ENCODE peak calls at places on chromosome 19, in five cellular contexts. P is activated naive CD4-positive, alpha-beta T cell treated with anti-CD3 and anti-CD28 coated beads, Interleukin-2, amount 50 U/mL, for 16 hours; F is activated T-helper 1 cell treated with anti-CD3 and anti-CD28 coated beads, Interleukin-12 subunit alpha, Interleukin-12 subunit beta, Interleukin-2, Interleukin-4 antibody, amounts not matched to agents 30 ng/mL and 10 ng/mL and 1 ng/mL, durations not matched to agents 14 hours and 24 hours and 36 hours; U is COLO829; T is M059J. L is an unnamed sample.
A peak's percentile ranks its signal among the peaks of the same experiment; 100 is the strongest.

GRCh38 chr19:7596191-7596937 is 701 bp downstream of the CAMSAP3 start:
- DNase-seq in P (no peak), F (no peak), U (no peak), T (no peak), L (no peak)

GRCh38 chr19:584240-585001 is 5.3 kb upstream of the HCN2 start:
- DNase-seq in P (peak; percentile 66), F (peak; percentile 44), U (no peak), T (peak; percentile 20), L (peak; percentile 80)

GRCh38 chr19:1470864-1471513 is 8.0 kb downstream of the C19orf25 start:
- DNase-seq in P (peak; percentile 25), F (no peak), U (no peak), T (no peak), L (no peak)

GRCh38 chr19:40282920-40283319 is 2.2 kb downstream of the AKT2 start:
- DNase-seq in P (no peak), F (no peak), U (no peak), T (no peak), L (no peak)

GRCh38 chr19:10009269-10009665 is 1.0 kb downstream of the COL5A3 start:
- DNase-seq in P (peak; percentile 34), F (no peak), U (peak; percentile 59), T (no peak), L (peak; percentile 82)

GRCh38 chr19:10286803-10287737 is at the start of gene ICAM4:
- DNase-seq in P (no peak), F (peak; percentile 33), U (no peak), T (no peak), L (no peak)

GRCh38 chr19:2540646-2541454 is 64.9 kb downstream of the GADD45B start:
- DNase-seq in P (no peak), F (no peak), U (peak; percentile 77), T (peak; percentile 99), L (peak; percentile 94)

GRCh38 chr19:1089891-1090290 is 5.3 kb downstream of the POLR2E start:
- DNase-seq in P (no peak), F (no peak), U (no peak), T (no peak), L (no peak)

GRCh38 chr19:44684892-44685847 is 13.8 kb upstream of the CEACAM16 start:
- DNase-seq in P (no peak), F (no peak), U (peak; percentile 93), T (peak; percentile 99), L (no peak)

GRCh38 chr19:1173160-1173844 is 766 bp downstream of the SBNO2 start:
- DNase-seq in P (peak; percentile 18), F (no peak), U (no peak), T (no peak), L (no peak)

GRCh38 chr19:54275951-54276350 is 5.0 kb downstream of the LILRB2 start:
- DNase-seq in P (no peak), F (no peak), U (no peak), T (no peak), L (no peak)

GRCh38 chr19:41706741-41707501 is 1.5 kb upstream of the CEACAM5 start:
- DNase-seq in P (peak; percentile 72), F (peak; percentile 58), U (peak; percentile 51), T (peak; percentile 27), L (no peak)

GRCh38 chr19:40283414-40284250 is 1.5 kb downstream of the AKT2 start:
- DNase-seq in P (no peak), F (no peak), U (no peak), T (no peak), L (no peak)

GRCh38 chr19:15379996-15380647 is 535 bp upstream of the AKAP8 start:
- DNase-seq in P (no peak), F (no peak), U (peak; percentile 2), T (peak; percentile 75), L (no peak)

GRCh38 chr19:15294591-15294990 is 37.7 kb downstream of the BRD4 start:
- DNase-seq in P (no peak), F (no peak), U (no peak), T (no peak), L (no peak)

GRCh38 chr19:45419396-45419795 is 4.3 kb downstream of the ERCC1 start:
- DNase-seq in P (no peak), F (no peak), U (no peak), T (no peak), L (no peak)

GRCh38 chr19:38657633-38658222 is 10.3 kb downstream of the ACTN4 start:
- DNase-seq in P (no peak), F (no peak), U (no peak), T (peak; percentile 98), L (no peak)

GRCh38 chr19:3450796-3451411 is 29.4 kb downstream of the SMIM24 start:
- DNase-seq in P (no peak), F (no peak), U (peak; percentile 96), T (peak; percentile 99), L (no peak)

GRCh38 chr19:41807176-41807575 is 10.8 kb downstream of the CEACAM3 start:
- DNase-seq in P (no peak), F (no peak), U (no peak), T (no peak), L (no peak)

GRCh38 chr19:44164673-44165512 is at the start of gene ZNF226:
- DNase-seq in P (peak; percentile 80), F (peak; percentile 71), U (peak; percentile 90), T (peak; percentile 99), L (peak; percentile 65)

GRCh38 chr19:54029930-54030490 is 33.7 kb downstream of the VSTM1 start:
- DNase-seq in P (peak; percentile 46), F (peak; percentile 12), U (peak; percentile 70), T (peak; percentile 80), L (no peak)

GRCh38 chr19:48292798-48293197 is 22.9 kb downstream of the ZNF114 start:
- DNase-seq in P (no peak), F (no peak), U (no peak), T (peak; percentile 65), L (no peak)

GRCh38 chr19:7663711-7664110 is 5.1 kb upstream of the RETN start:
- DNase-seq in P (no peak), F (no peak), U (no peak), T (no peak), L (no peak)

GRCh38 chr19:12580180-12580694 is 29.0 kb upstream of the ZNF564 start:
- DNase-seq in P (no peak), F (no peak), U (no peak), T (peak; percentile 70), L (no peak)

GRCh38 chr19:6000228-6000847 is 22.4 kb upstream of the RANBP3 start:
- DNase-seq in P (no peak), F (no peak), U (no peak), T (no peak), L (no peak)

GRCh38 chr19:10896851-10897526 is 25.6 kb downstream of the CARM1 start:
- DNase-seq in P (no peak), F (no peak), U (no peak), T (no peak), L (no peak)

GRCh38 chr19:44499559-44499958 is 763 bp downstream of the ZNF180 start:
- DNase-seq in P (no peak), F (no peak), U (no peak), T (no peak), L (no peak)

GRCh38 chr19:47693903-47694302 is 19.3 kb upstream of the EHD2 start:
- DNase-seq in P (no peak), F (no peak), U (no peak), T (no peak), L (no peak)